ENCODE peak calls at places on chromosomes 4 and X, in seven cellular contexts. One of them, this sample, is unnamed.

GRCh38 chr4:188984518-188984917 is 845.3 kb downstream of the TRIML1 start:
- ATAC-seq in CD8-positive, alpha-beta T cell: no peak
- ATAC-seq in memory B cell: no peak
- ATAC-seq in heart left ventricle: no peak
- ATAC-seq in upper lobe of right lung: no peak
- ATAC-seq in central memory CD8-positive, alpha-beta T cell: no peak
- ATAC-seq in GM12878: no peak
- ATAC-seq in this sample: no peak

GRCh38 chrX:109862386-109862910 is 129.4 kb upstream of the ACSL4 start:
- ATAC-seq in CD8-positive, alpha-beta T cell: no peak
- ATAC-seq in memory B cell: no peak
- ATAC-seq in heart left ventricle: no peak
- ATAC-seq in upper lobe of right lung: no peak
- ATAC-seq in central memory CD8-positive, alpha-beta T cell: no peak
- ATAC-seq in GM12878: no peak
- ATAC-seq in this sample: no peak

GRCh38 chrX:142978130-142978684 is 47.5 kb upstream of the SPANXN4 start:
- ATAC-seq in CD8-positive, alpha-beta T cell: no peak
- ATAC-seq in memory B cell: peak; percentile 25
- ATAC-seq in heart left ventricle: no peak
- ATAC-seq in upper lobe of right lung: no peak
- ATAC-seq in central memory CD8-positive, alpha-beta T cell: no peak
- ATAC-seq in GM12878: peak; percentile 67
- ATAC-seq in this sample: no peak

GRCh38 chr4:8585186-8585585 is 5.0 kb downstream of the GPR78 start:
- ATAC-seq in CD8-positive, alpha-beta T cell: no peak
- ATAC-seq in memory B cell: no peak
- ATAC-seq in heart left ventricle: no peak
- ATAC-seq in upper lobe of right lung: no peak
- ATAC-seq in central memory CD8-positive, alpha-beta T cell: no peak
- ATAC-seq in GM12878: peak; percentile 57
- ATAC-seq in this sample: no peak

GRCh38 chr4:116599859-116600258 is 485.5 kb downstream of the TRAM1L1 start:
- ATAC-seq in CD8-positive, alpha-beta T cell: no peak
- ATAC-seq in memory B cell: no peak
- ATAC-seq in heart left ventricle: no peak
- ATAC-seq in upper lobe of right lung: peak; percentile 37
- ATAC-seq in central memory CD8-positive, alpha-beta T cell: no peak
- ATAC-seq in GM12878: peak; percentile 94
- ATAC-seq in this sample: no peak

GRCh38 chr4:158724647-158725046 is 1.5 kb upstream of the PPID start:
- ATAC-seq in CD8-positive, alpha-beta T cell: no peak
- ATAC-seq in memory B cell: no peak
- ATAC-seq in heart left ventricle: no peak
- ATAC-seq in upper lobe of right lung: no peak
- ATAC-seq in central memory CD8-positive, alpha-beta T cell: no peak
- ATAC-seq in GM12878: no peak
- ATAC-seq in this sample: no peak

GRCh38 chrX:47802589-47802988 is 34.1 kb upstream of the ZNF81 start:
- ATAC-seq in CD8-positive, alpha-beta T cell: no peak
- ATAC-seq in memory B cell: no peak
- ATAC-seq in heart left ventricle: no peak
- ATAC-seq in upper lobe of right lung: no peak
- ATAC-seq in central memory CD8-positive, alpha-beta T cell: no peak
- ATAC-seq in GM12878: no peak
- ATAC-seq in this sample: no peak

GRCh38 chr4:104938624-104939023 is 208.1 kb upstream of the TET2 start:
- ATAC-seq in CD8-positive, alpha-beta T cell: peak; percentile 63
- ATAC-seq in memory B cell: no peak
- ATAC-seq in heart left ventricle: no peak
- ATAC-seq in upper lobe of right lung: no peak
- ATAC-seq in central memory CD8-positive, alpha-beta T cell: peak; percentile 62
- ATAC-seq in GM12878: peak; percentile 23
- ATAC-seq in this sample: no peak

GRCh38 chr4:121397434-121397833 is 16.6 kb upstream of the QRFPR start:
- ATAC-seq in CD8-positive, alpha-beta T cell: no peak
- ATAC-seq in memory B cell: no peak
- ATAC-seq in heart left ventricle: no peak
- ATAC-seq in upper lobe of right lung: no peak
- ATAC-seq in central memory CD8-positive, alpha-beta T cell: no peak
- ATAC-seq in GM12878: no peak
- ATAC-seq in this sample: no peak

GRCh38 chr4:170080496-170080895 is 9.3 kb downstream of the AADAT start:
- ATAC-seq in CD8-positive, alpha-beta T cell: no peak
- ATAC-seq in memory B cell: no peak
- ATAC-seq in heart left ventricle: no peak
- ATAC-seq in upper lobe of right lung: no peak
- ATAC-seq in central memory CD8-positive, alpha-beta T cell: no peak
- ATAC-seq in GM12878: no peak
- ATAC-seq in this sample: no peak

GRCh38 chr4:189001283-189001970 is 862.2 kb downstream of the TRIML1 start:
- ATAC-seq in CD8-positive, alpha-beta T cell: no peak
- ATAC-seq in memory B cell: no peak
- ATAC-seq in heart left ventricle: no peak
- ATAC-seq in upper lobe of right lung: no peak
- ATAC-seq in central memory CD8-positive, alpha-beta T cell: no peak
- ATAC-seq in GM12878: no peak
- ATAC-seq in this sample: no peak

GRCh38 chrX:137236837-137237236 is 203.0 kb upstream of the GPR101 start:
- ATAC-seq in CD8-positive, alpha-beta T cell: no peak
- ATAC-seq in memory B cell: no peak
- ATAC-seq in heart left ventricle: no peak
- ATAC-seq in upper lobe of right lung: no peak
- ATAC-seq in central memory CD8-positive, alpha-beta T cell: no peak
- ATAC-seq in GM12878: no peak
- ATAC-seq in this sample: no peak

GRCh38 chr4:113436360-113436759 is 325.2 kb downstream of the CAMK2D start:
- ATAC-seq in CD8-positive, alpha-beta T cell: no peak
- ATAC-seq in memory B cell: no peak
- ATAC-seq in heart left ventricle: peak; percentile 69
- ATAC-seq in upper lobe of right lung: no peak
- ATAC-seq in central memory CD8-positive, alpha-beta T cell: no peak
- ATAC-seq in GM12878: peak; percentile 55
- ATAC-seq in this sample: peak; percentile 34

GRCh38 chrX:37824491-37825224 is 22.7 kb downstream of the DYNLT3 start:
- ATAC-seq in CD8-positive, alpha-beta T cell: no peak
- ATAC-seq in memory B cell: no peak
- ATAC-seq in heart left ventricle: no peak
- ATAC-seq in upper lobe of right lung: no peak
- ATAC-seq in central memory CD8-positive, alpha-beta T cell: no peak
- ATAC-seq in GM12878: peak; percentile 16
- ATAC-seq in this sample: no peak

GRCh38 chrX:48956728-48957414 is 536 bp downstream of the OTUD5 start:
- ATAC-seq in CD8-positive, alpha-beta T cell: peak; percentile 13
- ATAC-seq in memory B cell: peak; percentile 8
- ATAC-seq in heart left ventricle: no peak
- ATAC-seq in upper lobe of right lung: no peak
- ATAC-seq in central memory CD8-positive, alpha-beta T cell: peak; percentile 19
- ATAC-seq in GM12878: peak; percentile 4
- ATAC-seq in this sample: no peak

GRCh38 chr4:4524364-4524763 is 17.5 kb downstream of the STX18 start:
- ATAC-seq in CD8-positive, alpha-beta T cell: peak; percentile 98
- ATAC-seq in memory B cell: peak; percentile 100
- ATAC-seq in heart left ventricle: no peak
- ATAC-seq in upper lobe of right lung: peak; percentile 69
- ATAC-seq in central memory CD8-positive, alpha-beta T cell: peak; percentile 100
- ATAC-seq in GM12878: peak; percentile 98
- ATAC-seq in this sample: no peak

GRCh38 chr4:66927937-66928336 is 617.4 kb downstream of the CENPC start:
- ATAC-seq in CD8-positive, alpha-beta T cell: no peak
- ATAC-seq in memory B cell: no peak
- ATAC-seq in heart left ventricle: no peak
- ATAC-seq in upper lobe of right lung: no peak
- ATAC-seq in central memory CD8-positive, alpha-beta T cell: no peak
- ATAC-seq in GM12878: no peak
- ATAC-seq in this sample: no peak

GRCh38 chrX:79096339-79096638 is 48.2 kb upstream of the GPR174 start:
- ATAC-seq in CD8-positive, alpha-beta T cell: peak; percentile 61
- ATAC-seq in memory B cell: no peak
- ATAC-seq in heart left ventricle: no peak
- ATAC-seq in upper lobe of right lung: no peak
- ATAC-seq in central memory CD8-positive, alpha-beta T cell: peak; percentile 73
- ATAC-seq in GM12878: no peak
- ATAC-seq in this sample: no peak

GRCh38 chrX:103464071-103464773 is 55.1 kb downstream of the RAB40A start:
- ATAC-seq in CD8-positive, alpha-beta T cell: peak; percentile 69
- ATAC-seq in memory B cell: peak; percentile 69
- ATAC-seq in heart left ventricle: peak; percentile 71
- ATAC-seq in upper lobe of right lung: peak; percentile 77
- ATAC-seq in central memory CD8-positive, alpha-beta T cell: peak; percentile 75
- ATAC-seq in GM12878: peak; percentile 89
- ATAC-seq in this sample: peak; percentile 66

This sample was measured in gastroesophageal sphincter.